ENCODE peak calls at places on chromosomes 12 and 14, in five cellular contexts. E, N, V, M and F are unnamed samples.

GRCh38 chr12:2795291-2796186 is 769 bp downstream of the FKBP4 start:
- DNase-seq in E (peak; percentile 86), V (peak; percentile 86), N (no peak), M (peak; percentile 95), F (no peak)

GRCh38 chr14:24321212-24321975 is 10.1 kb downstream of the LTB4R start:
- DNase-seq in M (no peak), N (no peak), E (no peak), V (peak; percentile 83), F (no peak)

GRCh38 chr14:75374911-75375310 is 52.9 kb upstream of the JDP2 start:
- DNase-seq in N (no peak), V (no peak), M (no peak), E (no peak), F (no peak)

GRCh38 chr12:124721501-124722154 is 142.0 kb downstream of the SCARB1 start:
- DNase-seq in V (no peak), M (no peak), E (no peak), N (no peak), F (no peak)

GRCh38 chr12:106240821-106241220 is 7.0 kb downstream of the CKAP4 start:
- DNase-seq in V (no peak), N (no peak), E (no peak), M (no peak), F (no peak)

GRCh38 chr14:92649934-92650545 is 98.4 kb downstream of the LGMN start:
- DNase-seq in E (peak; percentile 51), N (peak; percentile 56), M (peak; percentile 86), V (no peak), F (no peak)

GRCh38 chr12:118055144-118055557 is 5.8 kb downstream of the WSB2 start:
- DNase-seq in M (no peak), V (peak; percentile 89), E (peak; percentile 48), N (peak; percentile 33), F (peak; percentile 73)

GRCh38 chr14:71319646-71320045 is 412.4 kb downstream of the PCNX1 start:
- DNase-seq in N (peak; percentile 40), V (no peak), E (no peak), M (no peak), F (no peak)

GRCh38 chr14:39628087-39628486 is 195.9 kb upstream of the FBXO33 start:
- DNase-seq in M (no peak), N (no peak), V (no peak), E (no peak), F (no peak)

GRCh38 chr14:81458352-81458751 is 58.2 kb upstream of the STON2 start:
- DNase-seq in M (no peak), E (no peak), N (no peak), V (no peak), F (no peak)

GRCh38 chr12:130715996-130716917 is at the start of gene RIMBP2:
- DNase-seq in V (peak; percentile 91), E (no peak), N (peak; percentile 60), M (no peak), F (peak; percentile 4)

GRCh38 chr12:51371295-51371953 is 19.8 kb downstream of the GALNT6 start:
- DNase-seq in M (no peak), V (peak; percentile 96), E (peak; percentile 88), N (peak; percentile 97), F (peak; percentile 98)

GRCh38 chr12:6554168-6554989 is 1.5 kb downstream of the IFFO1 start:
- DNase-seq in N (peak; percentile 37), V (peak; percentile 99), M (peak; percentile 73), E (peak; percentile 87), F (no peak)

GRCh38 chr12:113244015-113244983 is 23.0 kb downstream of the TPCN1 start:
- DNase-seq in E (peak; percentile 87), V (peak; percentile 53), N (peak; percentile 47), M (no peak), F (no peak)

DNA sequence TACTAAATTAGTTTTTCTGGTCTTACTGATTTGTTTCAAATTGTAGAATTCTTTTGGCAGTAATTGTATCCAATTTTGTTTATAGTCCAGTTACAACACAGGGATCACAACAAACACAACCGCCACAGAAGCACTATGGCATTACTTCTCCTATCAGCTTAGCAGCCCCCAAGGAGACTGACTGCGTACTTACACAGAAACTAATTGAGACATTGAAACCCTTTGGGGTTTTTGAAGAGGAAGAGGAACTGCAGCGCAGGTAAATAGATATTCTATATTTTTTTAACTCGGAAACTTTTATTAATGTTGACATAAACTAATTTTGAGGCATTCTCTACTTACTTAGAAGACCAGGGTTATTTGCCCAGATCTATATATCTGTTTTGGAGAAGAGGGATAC is 17.8 kb downstream of the PAPOLA start:
- DNase-seq in E (no peak), N (no peak), V (no peak), M (no peak), F (no peak)
- H3K4me3 ChIP-seq in E (no peak overlapping the region), N (no peak overlapping the region), V (no peak overlapping the region), M (no peak overlapping the region), F (no peak overlapping the region)

DNA sequence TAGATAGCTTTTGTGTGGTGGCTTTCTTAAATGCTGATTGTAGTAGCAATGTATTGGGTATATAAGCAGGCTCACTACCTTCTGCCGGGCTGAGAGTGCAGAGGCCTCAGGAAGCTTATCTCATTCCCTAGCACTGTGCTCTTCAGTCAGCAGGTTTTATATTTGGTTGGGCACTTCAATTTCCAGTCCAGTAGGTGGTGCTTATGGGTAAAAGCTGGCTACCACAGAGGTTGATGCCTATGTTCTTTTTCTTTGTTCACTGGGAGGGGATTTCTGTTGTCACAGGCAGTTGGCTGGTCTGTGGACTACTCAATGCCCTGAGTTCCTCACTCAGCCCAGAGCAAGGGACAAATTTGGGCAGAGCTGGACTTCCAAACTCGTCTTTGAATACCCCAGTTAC is 43.0 kb upstream of the GLIPR1 start:
- DNase-seq in V (no peak), M (no peak), N (peak; percentile 52), E (no peak), F (no peak)
- TF ChIP-seq CTCF in V (peak; percentile 35), M (no peak), N (peak; percentile 40), E (no peak), F (peak; percentile 56)

GRCh38 chr14:59274991-59275391 is 86.5 kb downstream of the DAAM1 start:
- DNase-seq in E (no peak), V (no peak), N (peak; percentile 63), M (no peak), F (peak; percentile 33)
- H3K4me3 ChIP-seq in E (no peak overlapping the region), V (no peak overlapping the region), N (no peak overlapping the region), M (no peak overlapping the region), F (no peak overlapping the region)

GRCh38 chr12:44245932-44246331 is 410.1 kb downstream of the TMEM117 start:
- DNase-seq in M (no peak), E (no peak), V (no peak), N (no peak), F (no peak)

GRCh38 chr12:44253338-44253856 is 417.5 kb downstream of the TMEM117 start:
- DNase-seq in M (no peak), V (no peak), N (no peak), E (no peak), F (no peak)

GRCh38 chr12:44248436-44248835 is 412.6 kb downstream of the TMEM117 start:
- DNase-seq in V (no peak), N (no peak), M (no peak), E (no peak), F (no peak)

GRCh38 chr12:44246481-44247105 is 410.7 kb downstream of the TMEM117 start:
- DNase-seq in E (no peak), M (no peak), V (no peak), N (no peak), F (no peak)

DNA sequence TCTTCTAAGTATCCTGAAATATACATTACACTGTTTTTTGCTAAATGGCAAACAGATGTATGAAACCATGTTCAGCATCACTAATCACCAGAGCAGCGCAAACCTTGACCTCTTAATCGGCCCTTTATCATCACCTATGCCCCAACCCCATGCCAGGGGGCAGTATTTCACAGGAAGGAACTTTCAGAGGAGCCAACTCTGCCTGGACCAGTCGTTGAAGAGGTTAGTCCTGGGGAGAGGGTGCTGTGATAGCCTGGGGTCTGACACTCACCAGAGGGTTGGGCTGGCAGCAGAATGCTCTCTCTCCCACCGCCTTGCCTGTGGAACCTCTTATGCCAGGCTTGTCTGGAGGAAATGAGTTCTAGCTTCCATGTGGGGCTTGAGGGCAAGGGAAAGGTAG is 411.7 kb downstream of the TMEM117 start:
- DNase-seq in M (no peak), V (peak; percentile 81), N (no peak), E (no peak), F (no peak)
- TF ChIP-seq CTCF in M (no peak), V (peak; percentile 75), N (no peak), E (no peak), F (peak; percentile 34)

DNA sequence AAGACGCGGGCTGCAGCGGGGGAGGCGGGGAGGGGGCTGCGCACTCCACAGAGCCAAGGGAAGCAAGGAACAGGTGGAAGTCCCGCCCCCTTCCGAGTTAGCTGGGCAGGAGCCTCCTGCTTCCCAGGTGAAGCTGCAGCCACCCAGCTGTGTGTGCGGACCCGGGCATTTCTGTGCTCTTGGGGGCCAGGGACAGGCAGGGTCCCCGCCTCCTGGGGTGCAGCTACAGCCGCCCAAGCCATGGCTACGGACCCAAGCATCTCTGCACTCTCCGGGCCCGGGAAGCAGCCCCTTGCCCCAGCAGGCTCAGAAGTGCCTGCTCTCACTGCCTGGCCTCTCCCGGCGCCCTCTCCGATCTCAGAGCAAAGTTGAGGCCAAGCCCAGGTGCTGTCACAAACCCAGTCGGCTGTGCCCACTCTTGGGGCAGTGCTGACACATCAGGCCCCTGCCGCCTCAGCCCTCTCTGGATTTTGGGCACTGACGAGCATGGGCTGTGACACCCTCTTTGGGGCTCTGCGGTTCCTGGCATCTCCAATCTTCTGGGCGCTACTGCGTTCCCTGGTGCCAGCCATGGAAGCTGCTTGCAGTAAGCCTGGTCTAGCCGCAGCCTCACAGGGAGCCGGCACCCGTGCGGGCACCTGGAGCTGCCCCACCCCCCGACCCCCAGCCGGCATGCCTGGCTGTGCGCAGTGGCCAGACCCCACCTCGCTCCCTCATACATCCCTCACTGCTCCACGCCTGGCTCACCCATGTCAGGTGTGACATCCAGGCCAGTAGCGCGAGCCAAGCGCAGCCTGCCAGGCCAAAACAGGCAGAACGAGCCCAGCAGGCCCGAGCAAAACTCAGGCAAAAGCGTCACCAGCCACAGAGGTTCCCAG is 8.5 kb upstream of the MGAT4C start:
- DNase-seq in N (peak; percentile 71), V (peak; percentile 93), E (no peak), M (peak; percentile 82), F (no peak)
- H3K4me3 ChIP-seq in N (peak overlapping the region; percentile 40), V (no peak overlapping the region), E (no peak overlapping the region), M (peak overlapping the region; percentile 30), F (peak overlapping the region; percentile 42)

GRCh38 chr12:101068402-101068801 is 141.6 kb downstream of the SLC5A8 start:
- DNase-seq in E (no peak), N (no peak), M (no peak), V (no peak), F (no peak)

GRCh38 chr12:101064721-101065120 is 145.3 kb downstream of the SLC5A8 start:
- DNase-seq in N (peak; percentile 89), E (no peak), V (no peak), M (no peak), F (no peak)

GRCh38 chr12:101066489-101066888 is 143.5 kb downstream of the SLC5A8 start:
- DNase-seq in N (no peak), V (no peak), M (peak; percentile 55), E (no peak), F (no peak)
- TF ChIP-seq CTCF in N (no peak), V (no peak), M (no peak), E (no peak), F (no peak)

DNA sequence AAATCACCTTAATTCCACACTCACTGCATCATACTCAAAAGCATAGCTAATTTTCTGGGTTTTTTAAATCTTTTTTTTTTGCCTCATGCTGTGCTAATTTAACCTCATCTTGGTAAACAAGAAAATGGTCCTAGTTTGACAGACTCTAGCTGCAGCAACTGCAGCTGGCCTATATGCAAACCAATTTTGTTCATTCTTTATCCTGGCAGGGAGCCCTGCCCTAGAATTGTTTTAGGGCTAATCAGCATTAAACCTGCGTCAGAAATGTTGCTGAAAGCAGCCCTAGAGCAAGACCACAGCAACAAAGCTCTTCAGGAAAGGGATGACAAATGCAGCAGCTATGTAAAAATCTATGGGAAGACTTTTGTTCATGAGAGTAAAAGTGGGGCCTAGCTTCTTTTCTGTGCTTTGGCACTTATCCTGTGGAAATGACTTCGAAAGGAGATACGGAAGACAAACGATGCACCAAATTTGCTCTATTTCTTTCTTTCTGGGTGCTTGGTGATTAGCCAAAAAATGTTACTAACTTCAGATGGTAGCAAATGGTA is 72.2 kb downstream of the DENND5B start:
- DNase-seq in V (peak; percentile 71), E (no peak), M (no peak), N (peak; percentile 98), F (peak; percentile 87)
- H3K4me3 ChIP-seq in V (no peak overlapping the region), E (no peak overlapping the region), M (no peak overlapping the region), N (no peak overlapping the region), F (no peak overlapping the region)